ENCODE peak calls at places on chromosomes 3 and 15, in six cellular contexts. O is GM12878, Z is esophagus muscularis mucosa, R is heart left ventricle, X is Peyer's patch, N is A549. W is an unnamed sample.

GRCh38 chr3:111032677-111033076 is 38.9 kb upstream of the NECTIN3 start:
- DNase-seq in O (no peak), Z (no peak), R (no peak), X (no peak), N (no peak), W (no peak)

GRCh38 chr3:95926904-95927501 is 887.4 kb upstream of the EPHA6 start:
- DNase-seq in O (no peak), Z (no peak), R (no peak), X (no peak), N (no peak), W (no peak)

GRCh38 chr15:55737373-55737772 is 5.6 kb downstream of the PRTG start:
- DNase-seq in O (no peak), Z (no peak), R (peak), X (no peak), N (no peak), W (no peak)

GRCh38 chr3:155948476-155948875 is 78.0 kb downstream of the GMPS start:
- DNase-seq in O (no peak), Z (no peak), R (no peak), X (no peak), N (no peak), W (no peak)

GRCh38 chr3:168839692-168840091 is 744.0 kb upstream of the GOLIM4 start:
- DNase-seq in O (no peak), Z (no peak), R (no peak), X (no peak), N (no peak), W (no peak)

GRCh38 chr3:158791259-158791920 is 10.5 kb upstream of the MFSD1 start:
- DNase-seq in O (no peak), Z (peak), R (peak), X (no peak), N (peak), W (peak)

GRCh38 chr3:84772841-84773240 is 185.9 kb upstream of the CADM2 start:
- DNase-seq in O (no peak), Z (no peak), R (no peak), X (no peak), N (no peak), W (no peak)

GRCh38 chr3:148106062-148106461 is 591.6 kb upstream of the AGTR1 start:
- DNase-seq in O (no peak), Z (no peak), R (no peak), X (no peak), N (no peak), W (no peak)

GRCh38 chr15:94395626-94396025 is 164.3 kb downstream of the MCTP2 start:
- DNase-seq in O (no peak), Z (no peak), R (no peak), X (no peak), N (no peak), W (no peak)

GRCh38 chr3:38117748-38118420 is 19.0 kb downstream of the ACAA1 start:
- DNase-seq in O (peak), Z (no peak), R (no peak), X (peak), N (peak), W (peak)

GRCh38 chr3:39733804-39734203 is 75.6 kb upstream of the MYRIP start:
- DNase-seq in O (no peak), Z (no peak), R (no peak), X (no peak), N (no peak), W (no peak)

GRCh38 chr3:197003461-197004385 is 25.9 kb downstream of the MELTF start:
- DNase-seq in O (no peak), Z (no peak), R (no peak), X (peak), N (no peak), W (peak)

GRCh38 chr3:14296352-14296751 is 106.1 kb upstream of the SLC6A6 start:
- DNase-seq in O (no peak), Z (no peak), R (no peak), X (no peak), N (no peak), W (no peak)

GRCh38 chr15:52699457-52699856 is 20.3 kb upstream of the ATOSA start:
- DNase-seq in O (no peak), Z (no peak), R (no peak), X (no peak), N (no peak), W (no peak)

GRCh38 chr3:197417451-197417850 is 119.0 kb upstream of the DLG1 start:
- DNase-seq in O (no peak), Z (no peak), R (no peak), X (no peak), N (no peak), W (no peak)

GRCh38 chr3:125003369-125003853 is 52.4 kb downstream of the HEG1 start:
- DNase-seq in O (no peak), Z (no peak), R (peak), X (no peak), N (no peak), W (peak)

GRCh38 chr3:11915621-11916417 is 69.1 kb upstream of the TAMM41 start:
- DNase-seq in O (no peak), Z (no peak), R (no peak), X (no peak), N (no peak), W (no peak)

GRCh38 chr3:104564045-104564643 is 802.6 kb upstream of the ALCAM start:
- DNase-seq in O (no peak), Z (no peak), R (no peak), X (peak), N (peak), W (peak)

GRCh38 chr3:143078883-143079282 is 40.7 kb upstream of the CHST2 start:
- DNase-seq in O (no peak), Z (peak), R (no peak), X (no peak), N (no peak), W (no peak)

GRCh38 chr3:10315771-10316344 is 5.1 kb downstream of the SEC13 start:
- DNase-seq in O (no peak), Z (no peak), R (no peak), X (no peak), N (no peak), W (no peak)

GRCh38 chr15:38598749-38599148 is 34.1 kb upstream of the RASGRP1 start:
- DNase-seq in O (no peak), Z (no peak), R (no peak), X (no peak), N (no peak), W (no peak)

GRCh38 chr3:128799650-128800049 is 73.7 kb downstream of the RAB7A start:
- DNase-seq in O (no peak), Z (no peak), R (no peak), X (no peak), N (no peak), W (no peak)

GRCh38 chr3:17742837-17743659 is 617 bp upstream of the TBC1D5 start:
- DNase-seq in O (no peak), Z (no peak), R (no peak), X (no peak), N (peak), W (no peak)

GRCh38 chr15:98775498-98776230 is 127.3 kb downstream of the IGF1R start:
- DNase-seq in O (no peak), Z (no peak), R (no peak), X (no peak), N (no peak), W (no peak)

GRCh38 chr15:98777426-98777825 is 129.1 kb downstream of the IGF1R start:
- DNase-seq in O (no peak), Z (no peak), R (no peak), X (no peak), N (no peak), W (no peak)

GRCh38 chr15:98774756-98775497 is 126.6 kb downstream of the IGF1R start:
- DNase-seq in O (no peak), Z (no peak), R (no peak), X (no peak), N (no peak), W (no peak)

GRCh38 chr15:98778263-98778959 is 130.1 kb downstream of the IGF1R start:
- DNase-seq in O (no peak), Z (peak), R (no peak), X (no peak), N (no peak), W (no peak)

DNA sequence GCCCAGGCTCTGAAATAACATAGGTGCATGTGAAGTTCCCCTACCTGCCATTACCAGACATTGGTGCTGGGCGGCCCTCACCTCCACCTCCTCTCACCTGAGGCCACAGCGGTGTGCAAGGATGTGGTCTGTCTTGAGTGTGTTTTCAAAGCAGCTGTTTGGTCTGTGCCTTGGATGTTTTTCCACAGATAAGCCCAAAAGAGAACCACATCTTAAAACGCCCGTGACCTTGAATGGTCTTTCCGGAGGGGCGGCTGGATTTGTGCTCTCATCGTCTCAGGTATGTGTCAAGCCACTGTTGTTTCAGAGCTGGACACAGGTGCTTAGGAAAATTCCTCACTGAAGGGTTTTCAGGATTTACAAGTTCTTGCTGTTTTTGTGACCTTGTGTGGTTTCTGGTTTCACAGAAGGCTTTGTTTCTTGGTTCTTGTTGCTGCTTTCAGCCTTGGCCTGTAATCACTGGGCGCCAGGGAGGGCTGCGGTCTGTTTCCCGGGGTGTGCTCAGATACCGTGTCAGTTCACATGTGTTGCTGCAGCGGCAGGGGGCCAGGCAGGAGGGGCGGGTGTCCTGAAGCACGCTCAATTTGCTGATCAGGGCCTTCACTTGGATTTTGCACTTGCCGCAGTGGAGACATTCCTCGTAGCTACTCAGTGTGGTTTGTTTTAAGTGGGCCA is 128.4 kb downstream of the IGF1R start:
- DNase-seq in O (peak), Z (no peak), R (peak), X (peak), N (no peak), W (no peak)
- TF ChIP-seq POLR2A in O (no peak), Z (no peak), R (no peak), X (no peak), N (no peak), W (peak)

GRCh38 chr3:149541091-149541491 is 66.6 kb downstream of the TM4SF4 start:
- DNase-seq in O (no peak), Z (no peak), R (no peak), X (no peak), N (peak), W (no peak)
- TF ChIP-seq CTCF in O (no peak), Z (no peak), R (no peak), X (no peak), N (peak), W (no peak)

DNA sequence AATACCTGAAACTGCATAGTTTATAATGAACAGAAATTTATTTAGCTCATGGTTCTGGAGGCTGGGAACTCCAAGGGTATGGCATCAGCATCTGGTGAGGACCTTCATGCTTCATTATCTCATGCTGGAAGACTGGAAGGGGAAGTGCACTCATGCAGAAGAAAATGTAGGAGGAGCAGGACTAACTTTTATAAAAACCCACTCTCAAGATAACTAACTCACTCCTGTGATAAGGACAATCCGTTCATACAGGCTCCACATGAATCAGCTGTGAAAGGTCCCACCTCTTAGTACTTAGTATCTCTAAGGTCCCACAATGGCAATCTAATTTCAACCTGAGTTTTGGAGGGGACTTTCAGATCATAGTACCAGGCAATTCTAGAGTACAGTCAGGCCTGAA is 33.6 kb upstream of the APH1B start:
- DNase-seq in O (peak), Z (no peak), R (no peak), X (no peak), N (no peak), W (no peak)
- H3K27ac ChIP-seq in O (no peak), Z (peak), R (peak), X (peak), N (no peak), W (peak)

GRCh38 chr15:62564889-62565288 is 399.8 kb upstream of the C2CD4B start:
- DNase-seq in O (no peak), Z (no peak), R (no peak), X (no peak), N (no peak), W (no peak)

GRCh38 chr15:62558640-62559039 is 393.6 kb upstream of the C2CD4B start:
- DNase-seq in O (no peak), Z (no peak), R (no peak), X (no peak), N (no peak), W (no peak)

GRCh38 chr15:62559049-62559733 is 394.1 kb upstream of the C2CD4B start:
- DNase-seq in O (no peak), Z (no peak), R (peak), X (no peak), N (no peak), W (peak)

GRCh38 chr15:62560943-62561571 is 396.0 kb upstream of the C2CD4B start:
- DNase-seq in O (no peak), Z (peak), R (peak), X (no peak), N (no peak), W (no peak)

GRCh38 chr15:62561572-62561970 is 396.5 kb upstream of the C2CD4B start:
- DNase-seq in O (no peak), Z (no peak), R (no peak), X (no peak), N (no peak), W (no peak)
- TF ChIP-seq POLR2A in O (no peak), Z (no peak), R (no peak), X (no peak), N (no peak), W (no peak)

W was measured in uterus.